ENCODE peak calls at places on chromosomes 7 and 10, in four cellular contexts. U is colonic mucosa, H is astrocyte, C is GM12878. T is an unnamed sample.

GRCh38 chr10:91409069-91409868 is 875 bp upstream of the HECTD2 start:
- DNase-seq in U (peak), H (peak), C (no peak), T (no peak)

GRCh38 chr7:47266131-47266706 is 315.7 kb downstream of the TNS3 start:
- DNase-seq in U (peak), H (peak), C (peak), T (no peak)

GRCh38 chr10:103192089-103192450 is 1.0 kb downstream of the NT5C2 start:
- DNase-seq in U (no peak), H (no peak), C (no peak), T (no peak)

GRCh38 chr7:142523821-142524460 is 225.3 kb upstream of the PRSS1 start:
- DNase-seq in U (no peak), H (no peak), C (no peak), T (no peak)

GRCh38 chr10:98929709-98930108 is 305.9 kb downstream of the HPSE2 start:
- DNase-seq in U (no peak), H (no peak), C (no peak), T (no peak)

GRCh38 chr7:23743226-23743625 is 33.2 kb downstream of the STK31 start:
- DNase-seq in U (no peak), H (no peak), C (no peak), T (no peak)

GRCh38 chr10:112446055-112446854 is 459 bp downstream of the ZDHHC6 start:
- DNase-seq in U (peak), H (peak), C (no peak), T (no peak)

GRCh38 chr7:93622036-93622714 is 47.7 kb upstream of the CALCR start:
- DNase-seq in U (no peak), H (peak), C (no peak), T (no peak)

GRCh38 chr7:150945171-150945852 is 32.8 kb downstream of the KCNH2 start:
- DNase-seq in U (no peak), H (no peak), C (no peak), T (no peak)

GRCh38 chr10:1552881-1553595 is 184.3 kb downstream of the ADARB2 start:
- DNase-seq in U (no peak), H (no peak), C (no peak), T (no peak)
- H3K27ac ChIP-seq in U (no peak), H (no peak), C (no peak), T (no peak)

GRCh38 chr7:102874166-102874829 is 38.5 kb upstream of the LRRC17 start:
- DNase-seq in U (no peak), H (peak), C (peak), T (no peak)

GRCh38 chr7:102873470-102874165 is 39.2 kb upstream of the LRRC17 start:
- DNase-seq in U (no peak), H (no peak), C (no peak), T (no peak)

GRCh38 chr7:102872460-102872859 is 40.3 kb upstream of the LRRC17 start:
- DNase-seq in U (no peak), H (peak), C (no peak), T (no peak)

GRCh38 chr7:102874966-102875365 is 37.8 kb upstream of the LRRC17 start:
- DNase-seq in U (no peak), H (peak), C (no peak), T (no peak)

GRCh38 chr7:102875700-102876192 is 37.1 kb upstream of the LRRC17 start:
- DNase-seq in U (no peak), H (peak), C (no peak), T (no peak)
- H3K9ac ChIP-seq in U (no peak), H (peak), C (no peak), T (no peak)

GRCh38 chr7:2132243-2132642 is 100.5 kb downstream of the MAD1L1 start:
- DNase-seq in U (no peak), H (no peak), C (no peak), T (no peak)
- H3K27ac ChIP-seq in U (no peak), H (no peak), C (no peak), T (no peak)

GRCh38 chr7:99499713-99500636 is at the start of gene ZNF394:
- DNase-seq in U (peak), H (peak), C (peak), T (peak)

GRCh38 chr7:99504603-99505323 is at the start of gene ZKSCAN5:
- DNase-seq in U (peak), H (peak), C (peak), T (peak)

GRCh38 chr7:99500637-99501009 is 542 bp upstream of the ZNF394 start:
- DNase-seq in U (no peak), H (no peak), C (no peak), T (no peak)

GRCh38 chr7:99505324-99505662 is 831 bp downstream of the ZKSCAN5 start:
- DNase-seq in U (no peak), H (no peak), C (no peak), T (no peak)

DNA sequence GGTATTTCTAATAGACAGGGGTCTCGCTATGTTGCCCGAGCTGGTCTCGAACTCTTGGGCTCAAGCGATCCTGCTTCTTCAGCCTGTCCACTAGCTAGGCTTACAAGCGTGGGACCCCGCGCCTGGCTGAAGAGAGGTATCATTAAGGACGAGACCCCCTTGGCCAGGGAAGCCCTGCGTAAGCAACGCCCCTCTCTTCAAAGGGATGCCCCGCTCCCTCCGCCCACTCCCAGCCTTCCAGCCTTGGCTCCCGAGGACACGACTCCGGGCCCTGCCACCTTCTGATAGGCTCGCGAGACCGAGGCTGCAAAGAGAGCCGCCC is 220 bp upstream of the ZKSCAN5 start:
- DNase-seq in U (no peak), H (no peak), C (no peak), T (peak)
- H3K9ac ChIP-seq in U (peak), H (peak), C (peak), T (peak)

DNA sequence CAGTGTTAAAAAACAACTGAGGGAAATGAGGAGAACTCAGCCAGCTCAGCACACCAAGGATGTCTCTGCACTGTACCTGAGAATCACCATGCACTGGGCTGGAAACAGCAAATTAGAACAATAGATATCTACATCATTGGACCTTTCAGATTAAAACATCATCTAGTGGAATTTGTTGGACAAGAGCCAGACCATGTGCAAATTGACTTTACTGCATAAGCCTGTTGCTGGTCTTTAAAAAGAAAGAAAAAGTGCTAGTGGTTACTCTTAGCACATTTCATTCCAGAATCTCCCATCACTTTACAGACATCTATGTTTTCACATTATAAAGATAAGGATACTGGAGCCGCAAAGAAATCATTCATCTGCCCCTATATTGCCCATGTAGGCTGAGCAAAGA is 75.4 kb downstream of the FGFR2 start:
- DNase-seq in U (no peak), H (peak), C (no peak), T (no peak)
- H3K27ac ChIP-seq in U (no peak), H (no peak), C (no peak), T (no peak)

GRCh38 chr10:14403846-14404623 is 73.3 kb upstream of the FRMD4A start:
- DNase-seq in U (no peak), H (peak), C (no peak), T (no peak)
- H3K9ac ChIP-seq in U (no peak), H (peak), C (no peak), T (no peak)

DNA sequence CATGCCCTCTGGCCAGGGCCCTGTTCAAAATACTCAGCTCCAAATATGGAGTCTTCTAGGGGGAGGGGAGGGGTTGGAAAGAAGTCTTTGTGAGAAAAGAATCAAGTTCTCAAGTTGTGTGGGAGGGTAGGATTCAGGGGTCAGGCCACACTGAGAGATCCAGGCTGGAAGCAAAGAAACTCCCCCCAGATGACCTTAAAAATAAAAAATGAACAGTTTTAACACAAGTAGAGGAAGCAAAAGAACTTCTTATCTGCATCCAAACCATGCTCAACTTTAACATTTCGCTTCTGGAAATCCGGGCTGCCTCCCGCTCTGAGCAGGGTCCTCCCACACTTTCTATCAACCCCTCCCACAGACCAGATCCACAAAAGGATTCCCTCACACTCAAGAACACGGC is 44.1 kb downstream of the CYTH3 start:
- DNase-seq in U (no peak), H (no peak), C (no peak), T (no peak)
- H3K27ac ChIP-seq in U (peak), H (no peak), C (peak), T (peak)

GRCh38 chr7:106139253-106140251 is 27.4 kb upstream of the SYPL1 start:
- DNase-seq in U (no peak), H (peak), C (no peak), T (no peak)
- H3K9ac ChIP-seq in U (no peak), H (no peak), C (no peak), T (peak)

GRCh38 chr10:47296111-47296894 is 3.7 kb upstream of the GDF10 start:
- DNase-seq in U (no peak), H (no peak), C (no peak), T (no peak)

GRCh38 chr10:47296941-47297340 is 3.1 kb upstream of the GDF10 start:
- DNase-seq in U (no peak), H (no peak), C (no peak), T (no peak)

GRCh38 chr10:47298730-47299129 is 1.3 kb upstream of the GDF10 start:
- DNase-seq in U (no peak), H (no peak), C (no peak), T (no peak)

GRCh38 chr10:47299611-47299988 is 397 bp upstream of the GDF10 start:
- DNase-seq in U (no peak), H (no peak), C (no peak), T (no peak)

DNA sequence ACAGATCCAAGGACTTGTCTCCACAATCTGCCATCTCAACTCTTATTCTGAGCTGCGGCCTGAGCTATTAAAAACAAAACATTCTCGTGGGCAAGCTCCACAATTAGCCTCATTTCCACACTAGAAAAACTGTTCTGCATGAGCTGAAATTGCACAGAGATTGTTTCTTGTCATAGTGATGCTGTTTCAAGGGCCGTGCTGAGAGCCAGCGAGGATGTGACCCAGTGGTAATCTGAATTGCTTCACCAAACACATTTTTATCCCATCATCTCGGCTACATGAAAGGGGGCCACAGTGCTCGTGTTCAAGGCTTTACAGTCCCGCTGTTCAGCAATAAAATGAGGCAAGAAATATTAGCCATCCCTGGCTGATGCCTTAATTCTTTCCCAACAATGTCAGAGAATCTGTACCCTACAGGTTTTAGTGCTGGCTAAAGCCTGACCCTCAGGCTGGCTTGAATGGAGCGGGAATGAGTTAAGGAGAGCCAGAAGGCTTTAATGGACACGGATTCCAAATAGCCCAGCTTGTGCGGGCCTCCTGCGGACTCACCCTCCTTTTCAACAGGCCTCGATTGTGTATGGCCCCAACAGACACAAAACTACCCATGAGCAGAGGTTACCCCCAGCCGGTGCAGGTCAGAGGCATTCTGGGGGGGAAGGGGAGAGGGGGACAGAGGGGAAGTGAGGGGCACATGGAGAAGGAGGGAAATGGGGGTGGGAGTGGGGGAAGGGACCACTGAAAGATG is 2.0 kb upstream of the GDF10 start:
- DNase-seq in U (no peak), H (no peak), C (no peak), T (no peak)
- H3K27ac ChIP-seq in U (no peak), H (no peak), C (no peak), T (no peak)

GRCh38 chr10:108791794-108792474 is 1131.4 kb downstream of the XPNPEP1 start:
- DNase-seq in U (no peak), H (peak), C (no peak), T (no peak)
- H3K9ac ChIP-seq in U (no peak), H (no peak), C (no peak), T (no peak)